ENCODE peak calls at places on chromosomes 5 and 9, in ten cellular contexts. F, I, M, V, W, L, R, P, X and D are unnamed samples.

GRCh38 chr9:129052592-129052991 is 16.2 kb downstream of the MIGA2 start:
- DNase-seq in R (no peak), M (no peak), F (no peak), P (no peak), L (no peak), V (no peak), X (no peak), I (peak; percentile 98), W (no peak), D (no peak)

GRCh38 chr5:71974622-71975021 is 132.7 kb upstream of the MAP1B start:
- DNase-seq in X (no peak), V (no peak), P (no peak), I (no peak), W (peak; percentile 13), F (no peak), L (no peak), M (no peak), R (no peak), D (no peak)

GRCh38 chr5:36152324-36153298 is 700 bp downstream of the SKP2 start:
- DNase-seq in W (peak; percentile 48), P (no peak), I (peak; percentile 14), V (peak; percentile 35), R (peak; percentile 20), X (no peak), F (no peak), L (peak; percentile 20), M (peak; percentile 44), D (no peak)

GRCh38 chr5:133063965-133064364 is 12.2 kb downstream of the HSPA4 start:
- DNase-seq in W (no peak), F (no peak), M (no peak), V (no peak), R (no peak), X (no peak), I (peak; percentile 56), L (no peak), P (no peak), D (no peak)

GRCh38 chr9:87337335-87338074 is 160.2 kb upstream of the DAPK1 start:
- DNase-seq in V (peak; percentile 38), P (no peak), L (no peak), X (no peak), F (no peak), R (no peak), I (peak; percentile 5), M (no peak), W (peak; percentile 28), D (no peak)

GRCh38 chr5:36902353-36902752 is 25.8 kb downstream of the NIPBL start:
- DNase-seq in X (no peak), W (no peak), F (no peak), V (no peak), R (no peak), I (no peak), L (no peak), M (no peak), P (no peak), D (no peak)

GRCh38 chr5:74638776-74639537 is 1.6 kb downstream of the ENC1 start:
- DNase-seq in X (no peak), W (peak; percentile 59), R (no peak), P (no peak), M (peak; percentile 19), I (peak; percentile 50), V (peak; percentile 62), F (no peak), L (peak; percentile 63), D (no peak)

GRCh38 chr9:100459963-100460362 is 13.0 kb upstream of the TMEFF1 start:
- DNase-seq in R (no peak), P (no peak), X (no peak), L (no peak), W (no peak), V (no peak), M (no peak), I (no peak), F (no peak), D (no peak)

GRCh38 chr5:59066367-59067163 is 483.7 kb downstream of the RAB3C start:
- DNase-seq in L (no peak), I (no peak), P (no peak), W (peak; percentile 97), X (peak; percentile 83), R (no peak), V (peak; percentile 72), M (no peak), F (no peak), D (no peak)